ENCODE peak calls at places on chromosomes 6 and 20, in seven cellular contexts. S is GM04504; L is CD8-positive, alpha-beta T cell; T is astrocyte of the cerebellum; N is GM23248; M is activated B cell treated with CpG ODN at 0.5 μM for 24 hours; J is iris pigment epithelial cell. R is an unnamed sample.

GRCh38 chr20:62577447-62577846 is 64.9 kb upstream of the SLCO4A1 start:
- DNase-seq in S (no peak), L (no peak), T (no peak), N (no peak), M (no peak), J (no peak), R (no peak)

GRCh38 chr6:150191809-150192208 is 49.0 kb downstream of the PPP1R14C start:
- DNase-seq in S (no peak), L (no peak), T (no peak), N (peak; percentile 60), M (no peak), J (peak; percentile 18), R (no peak)

GRCh38 chr6:136250686-136251008 is 536 bp upstream of the MTFR2 start:
- DNase-seq in S (no peak), L (no peak), T (no peak), N (no peak), M (no peak), J (no peak), R (no peak)

GRCh38 chr6:33995046-33995872 is 150.6 kb downstream of the GRM4 start:
- DNase-seq in S (no peak), L (no peak), T (no peak), N (no peak), M (no peak), J (no peak), R (peak; percentile 50)

GRCh38 chr6:111677186-111677990 is 71.7 kb upstream of the TRAF3IP2 start:
- DNase-seq in S (no peak), L (no peak), T (no peak), N (no peak), M (no peak), J (no peak), R (no peak)

GRCh38 chr6:5707646-5708045 is 299.1 kb downstream of the NRN1 start:
- DNase-seq in S (no peak), L (no peak), T (no peak), N (no peak), M (no peak), J (no peak), R (no peak)

GRCh38 chr20:60136640-60137411 is 178.6 kb downstream of the CDH26 start:
- DNase-seq in S (no peak), L (no peak), T (no peak), N (no peak), M (no peak), J (no peak), R (no peak)

GRCh38 chr6:14212020-14212419 is 94.4 kb downstream of the CD83 start:
- DNase-seq in S (no peak), L (no peak), T (no peak), N (no peak), M (no peak), J (no peak), R (no peak)

GRCh38 chr6:6946477-6947145 is 161.2 kb upstream of the RREB1 start:
- DNase-seq in S (no peak), L (no peak), T (no peak), N (no peak), M (no peak), J (no peak), R (no peak)

GRCh38 chr6:107657755-107658461 is 166.2 kb downstream of the SCML4 start:
- DNase-seq in S (no peak), L (peak; percentile 29), T (peak; percentile 62), N (no peak), M (peak; percentile 70), J (peak; percentile 86), R (no peak)

GRCh38 chr6:124780621-124781020 is 181.6 kb upstream of the RNF217 start:
- DNase-seq in S (no peak), L (no peak), T (no peak), N (peak; percentile 5), M (no peak), J (no peak), R (no peak)

GRCh38 chr6:74899416-74899815 is 306.4 kb downstream of the COL12A1 start:
- DNase-seq in S (peak; percentile 9), L (no peak), T (no peak), N (peak; percentile 41), M (no peak), J (peak; percentile 66), R (no peak)

GRCh38 chr20:17568972-17569471 is 853 bp upstream of the DSTN start:
- DNase-seq in S (peak; percentile 98), L (no peak), T (peak; percentile 93), N (peak; percentile 98), M (no peak), J (peak; percentile 94), R (peak; percentile 96)

R was measured in breast epithelium.